ENCODE peak calls at places on chromosomes 11 and 22, in eight cellular contexts. One of them, this sample, is unnamed.

GRCh38 chr11:11988099-11988651 is 20.3 kb downstream of the DKK3 start:
- DNase-seq in ascending aorta: no peak
- DNase-seq in cardiac muscle cell: no peak
- DNase-seq in breast epithelium: no peak
- DNase-seq in A549: no peak
- DNase-seq in lower lobe of right lung: no peak
- DNase-seq in vagina: no peak
- DNase-seq in right lobe of liver: no peak
- DNase-seq in this sample: no peak

GRCh38 chr11:2466869-2467694 is 22.3 kb downstream of the KCNQ1 start:
- DNase-seq in ascending aorta: no peak
- DNase-seq in cardiac muscle cell: no peak
- DNase-seq in breast epithelium: no peak
- DNase-seq in A549: no peak
- DNase-seq in lower lobe of right lung: no peak
- DNase-seq in vagina: peak; percentile 93
- DNase-seq in right lobe of liver: no peak
- DNase-seq in this sample: no peak

GRCh38 chr22:33090836-33091235 is 32.7 kb upstream of the SYN3 start:
- DNase-seq in ascending aorta: no peak
- DNase-seq in cardiac muscle cell: no peak
- DNase-seq in breast epithelium: no peak
- DNase-seq in A549: no peak
- DNase-seq in lower lobe of right lung: no peak
- DNase-seq in vagina: no peak
- DNase-seq in right lobe of liver: no peak
- DNase-seq in this sample: no peak

GRCh38 chr11:130323452-130324448 is 9.0 kb upstream of the ZBTB44 start:
- DNase-seq in ascending aorta: no peak
- DNase-seq in cardiac muscle cell: no peak
- DNase-seq in breast epithelium: no peak
- DNase-seq in A549: no peak
- DNase-seq in lower lobe of right lung: no peak
- DNase-seq in vagina: no peak
- DNase-seq in right lobe of liver: no peak
- DNase-seq in this sample: no peak

GRCh38 chr11:85752890-85753581 is 57.9 kb downstream of the SYTL2 start:
- DNase-seq in ascending aorta: peak; percentile 34
- DNase-seq in cardiac muscle cell: no peak
- DNase-seq in breast epithelium: peak; percentile 35
- DNase-seq in A549: no peak
- DNase-seq in lower lobe of right lung: no peak
- DNase-seq in vagina: no peak
- DNase-seq in right lobe of liver: no peak
- DNase-seq in this sample: peak; percentile 7

GRCh38 chr11:1714908-1715885 is 18.2 kb downstream of the KRTAP5-6 start:
- DNase-seq in ascending aorta: no peak
- DNase-seq in cardiac muscle cell: no peak
- DNase-seq in breast epithelium: no peak
- DNase-seq in A549: no peak
- DNase-seq in lower lobe of right lung: no peak
- DNase-seq in vagina: no peak
- DNase-seq in right lobe of liver: no peak
- DNase-seq in this sample: no peak

GRCh38 chr11:57598831-57599155 is 1.3 kb downstream of the SERPING1 start:
- DNase-seq in ascending aorta: no peak
- DNase-seq in cardiac muscle cell: no peak
- DNase-seq in breast epithelium: no peak
- DNase-seq in A549: no peak
- DNase-seq in lower lobe of right lung: no peak
- DNase-seq in vagina: no peak
- DNase-seq in right lobe of liver: no peak
- DNase-seq in this sample: no peak

GRCh38 chr11:13462311-13462927 is 603 bp downstream of the BTBD10 start:
- DNase-seq in ascending aorta: no peak
- DNase-seq in cardiac muscle cell: peak; percentile 63
- DNase-seq in breast epithelium: peak; percentile 54
- DNase-seq in A549: peak; percentile 63
- DNase-seq in lower lobe of right lung: peak; percentile 71
- DNase-seq in vagina: no peak
- DNase-seq in right lobe of liver: peak; percentile 74
- DNase-seq in this sample: peak; percentile 66

GRCh38 chr11:70568504-70569172 is 170.3 kb downstream of the CTTN start:
- DNase-seq in ascending aorta: no peak
- DNase-seq in cardiac muscle cell: peak; percentile 56
- DNase-seq in breast epithelium: no peak
- DNase-seq in A549: no peak
- DNase-seq in lower lobe of right lung: peak; percentile 57
- DNase-seq in vagina: no peak
- DNase-seq in right lobe of liver: no peak
- DNase-seq in this sample: peak; percentile 34

GRCh38 chr11:130115218-130115617 is 44.4 kb upstream of the ST14 start:
- DNase-seq in ascending aorta: no peak
- DNase-seq in cardiac muscle cell: no peak
- DNase-seq in breast epithelium: no peak
- DNase-seq in A549: no peak
- DNase-seq in lower lobe of right lung: no peak
- DNase-seq in vagina: no peak
- DNase-seq in right lobe of liver: no peak
- DNase-seq in this sample: peak; percentile 48

GRCh38 chr11:124837491-124837856 is 27.8 kb upstream of the ROBO3 start:
- DNase-seq in ascending aorta: no peak
- DNase-seq in cardiac muscle cell: peak; percentile 73
- DNase-seq in breast epithelium: no peak
- DNase-seq in A549: peak; percentile 30
- DNase-seq in lower lobe of right lung: no peak
- DNase-seq in vagina: no peak
- DNase-seq in right lobe of liver: no peak
- DNase-seq in this sample: peak; percentile 23

GRCh38 chr22:23305321-23305910 is 125.1 kb downstream of the BCR start:
- DNase-seq in ascending aorta: no peak
- DNase-seq in cardiac muscle cell: no peak
- DNase-seq in breast epithelium: no peak
- DNase-seq in A549: no peak
- DNase-seq in lower lobe of right lung: peak; percentile 40
- DNase-seq in vagina: no peak
- DNase-seq in right lobe of liver: no peak
- DNase-seq in this sample: no peak

GRCh38 chr11:9955387-9955786 is 291.5 kb downstream of the SWAP70 start:
- DNase-seq in ascending aorta: no peak
- DNase-seq in cardiac muscle cell: no peak
- DNase-seq in breast epithelium: no peak
- DNase-seq in A549: no peak
- DNase-seq in lower lobe of right lung: no peak
- DNase-seq in vagina: no peak
- DNase-seq in right lobe of liver: no peak
- DNase-seq in this sample: no peak

GRCh38 chr11:118912742-118913410 is 12.8 kb downstream of the BCL9L start:
- DNase-seq in ascending aorta: no peak
- DNase-seq in cardiac muscle cell: no peak
- DNase-seq in breast epithelium: no peak
- DNase-seq in A549: no peak
- DNase-seq in lower lobe of right lung: no peak
- DNase-seq in vagina: no peak
- DNase-seq in right lobe of liver: no peak
- DNase-seq in this sample: peak; percentile 24

GRCh38 chr11:12269104-12269441 is 108.3 kb upstream of the PARVA start:
- DNase-seq in ascending aorta: no peak
- DNase-seq in cardiac muscle cell: no peak
- DNase-seq in breast epithelium: peak; percentile 72
- DNase-seq in A549: no peak
- DNase-seq in lower lobe of right lung: no peak
- DNase-seq in vagina: no peak
- DNase-seq in right lobe of liver: no peak
- DNase-seq in this sample: peak; percentile 64

DNA sequence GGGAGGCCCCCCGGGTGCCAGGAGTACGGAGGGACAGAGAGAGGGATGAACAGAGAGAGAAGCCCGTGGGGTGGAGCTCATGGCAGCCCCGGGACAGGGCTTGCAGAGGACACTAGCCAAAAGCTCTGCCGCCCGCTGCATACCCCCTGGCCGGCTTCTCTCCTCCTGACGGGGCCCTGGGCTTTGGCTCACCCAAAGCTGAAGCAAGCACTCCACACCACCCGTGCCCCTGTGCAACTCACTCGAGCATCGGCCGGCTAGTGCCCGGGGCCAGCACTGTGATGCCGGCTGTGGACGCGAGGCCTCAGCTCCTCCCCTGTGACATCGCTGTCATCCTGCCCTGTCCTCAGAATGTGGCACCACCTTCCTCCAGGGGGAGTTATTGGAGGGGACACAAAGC is 429.6 kb downstream of the BRD1 start:
- DNase-seq in ascending aorta: no peak
- DNase-seq in cardiac muscle cell: no peak
- DNase-seq in breast epithelium: no peak
- DNase-seq in A549: no peak
- DNase-seq in lower lobe of right lung: peak; percentile 34
- DNase-seq in vagina: peak; percentile 64
- DNase-seq in right lobe of liver: no peak
- DNase-seq in this sample: no peak
- H3K4me1 ChIP-seq in ascending aorta: no peaks in the 10 kb centered on the region
- H3K4me1 ChIP-seq in cardiac muscle cell: no peaks in the 10 kb centered on the region
- H3K4me1 ChIP-seq in breast epithelium: no peaks in the 10 kb centered on the region
- H3K4me1 ChIP-seq in A549: no peaks in the 10 kb centered on the region
- H3K4me1 ChIP-seq in lower lobe of right lung: no peaks in the 10 kb centered on the region
- H3K4me1 ChIP-seq in vagina: no peaks in the 10 kb centered on the region
- H3K4me1 ChIP-seq in right lobe of liver: no peaks in the 10 kb centered on the region
- H3K4me1 ChIP-seq in this sample: no peaks in the 10 kb centered on the region

DNA sequence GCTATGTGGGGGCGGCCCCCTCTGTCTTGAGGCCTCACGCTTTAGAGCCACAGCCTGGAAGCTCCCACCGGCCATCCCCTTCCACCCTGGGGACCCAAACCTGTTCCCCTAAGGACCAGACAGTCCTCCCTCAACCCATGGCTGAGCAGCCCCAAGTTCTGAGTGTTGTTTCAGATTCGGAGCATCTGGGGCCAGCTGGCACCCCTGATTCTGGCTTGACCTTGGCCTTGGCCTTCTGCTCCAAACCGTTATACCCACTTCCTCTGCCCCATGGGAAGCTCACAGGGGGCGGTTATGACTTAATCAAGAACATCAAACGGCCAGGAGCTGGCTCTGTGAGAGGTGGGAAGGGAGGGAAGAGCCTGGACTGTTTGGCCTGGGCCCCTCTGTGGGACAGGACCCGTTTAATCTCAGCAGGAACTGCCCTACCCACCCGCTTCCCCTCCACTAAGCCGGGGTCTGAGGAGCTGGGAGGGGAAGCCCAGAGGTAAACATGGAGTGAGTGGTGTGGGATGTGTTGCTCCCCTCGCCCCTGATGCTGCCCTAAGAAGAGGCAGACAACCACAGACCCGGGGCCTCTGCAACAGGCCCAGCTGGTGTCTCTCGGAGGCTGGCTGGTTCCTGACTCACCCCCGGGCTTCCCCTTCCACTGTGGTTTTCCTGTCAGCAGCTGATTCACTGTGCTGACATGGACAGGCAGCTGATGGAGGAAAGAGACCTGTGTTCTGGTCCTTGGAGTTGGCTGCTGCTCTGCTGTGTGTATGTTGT is 3.4 kb downstream of the CD82 start:
- DNase-seq in ascending aorta: peak; percentile 79
- DNase-seq in cardiac muscle cell: no peak
- DNase-seq in breast epithelium: peak; percentile 64
- DNase-seq in A549: peak; percentile 75
- DNase-seq in lower lobe of right lung: peak; percentile 87
- DNase-seq in vagina: no peak
- DNase-seq in right lobe of liver: peak; percentile 76
- DNase-seq in this sample: peak; percentile 23
- H3K4me1 ChIP-seq in ascending aorta: peaks cover 35% of the 10 kb centered on the region
- H3K4me1 ChIP-seq in cardiac muscle cell: peaks cover 7% of the 10 kb centered on the region
- H3K4me1 ChIP-seq in breast epithelium: peaks cover 13% of the 10 kb centered on the region
- H3K4me1 ChIP-seq in A549: peaks cover 19% of the 10 kb centered on the region
- H3K4me1 ChIP-seq in lower lobe of right lung: peaks cover 94% of the 10 kb centered on the region
- H3K4me1 ChIP-seq in vagina: peaks cover 69% of the 10 kb centered on the region
- H3K4me1 ChIP-seq in right lobe of liver: no peaks in the 10 kb centered on the region
- H3K4me1 ChIP-seq in this sample: peaks cover 17% of the 10 kb centered on the region

GRCh38 chr22:27237342-27237741 is 564.2 kb downstream of the MN1 start:
- DNase-seq in ascending aorta: no peak
- DNase-seq in cardiac muscle cell: no peak
- DNase-seq in breast epithelium: no peak
- DNase-seq in A549: no peak
- DNase-seq in lower lobe of right lung: no peak
- DNase-seq in vagina: no peak
- DNase-seq in right lobe of liver: no peak
- DNase-seq in this sample: no peak
- H3K4me1 ChIP-seq in ascending aorta: peaks cover 24% of the 10 kb centered on the region
- H3K4me1 ChIP-seq in cardiac muscle cell: peaks cover 9% of the 10 kb centered on the region
- H3K4me1 ChIP-seq in breast epithelium: no peaks in the 10 kb centered on the region
- H3K4me1 ChIP-seq in A549: peaks cover 41% of the 10 kb centered on the region
- H3K4me1 ChIP-seq in lower lobe of right lung: no peaks in the 10 kb centered on the region
- H3K4me1 ChIP-seq in vagina: peaks cover 17% of the 10 kb centered on the region
- H3K4me1 ChIP-seq in right lobe of liver: no peaks in the 10 kb centered on the region
- H3K4me1 ChIP-seq in this sample: peaks cover 4% of the 10 kb centered on the region

GRCh38 chr22:17262976-17263375 is 43.7 kb upstream of the ADA2 start:
- DNase-seq in ascending aorta: no peak
- DNase-seq in cardiac muscle cell: no peak
- DNase-seq in breast epithelium: no peak
- DNase-seq in A549: no peak
- DNase-seq in lower lobe of right lung: no peak
- DNase-seq in vagina: no peak
- DNase-seq in right lobe of liver: no peak
- DNase-seq in this sample: no peak

GRCh38 chr22:17267661-17268330 is 48.6 kb upstream of the ADA2 start:
- DNase-seq in ascending aorta: no peak
- DNase-seq in cardiac muscle cell: no peak
- DNase-seq in breast epithelium: no peak
- DNase-seq in A549: no peak
- DNase-seq in lower lobe of right lung: no peak
- DNase-seq in vagina: no peak
- DNase-seq in right lobe of liver: no peak
- DNase-seq in this sample: no peak

GRCh38 chr22:17266261-17266971 is 47.2 kb upstream of the ADA2 start:
- DNase-seq in ascending aorta: no peak
- DNase-seq in cardiac muscle cell: peak; percentile 29
- DNase-seq in breast epithelium: no peak
- DNase-seq in A549: no peak
- DNase-seq in lower lobe of right lung: no peak
- DNase-seq in vagina: no peak
- DNase-seq in right lobe of liver: no peak
- DNase-seq in this sample: no peak

GRCh38 chr22:17264321-17265052 is 45.3 kb upstream of the ADA2 start:
- DNase-seq in ascending aorta: no peak
- DNase-seq in cardiac muscle cell: peak; percentile 77
- DNase-seq in breast epithelium: no peak
- DNase-seq in A549: no peak
- DNase-seq in lower lobe of right lung: no peak
- DNase-seq in vagina: no peak
- DNase-seq in right lobe of liver: no peak
- DNase-seq in this sample: peak; percentile 5

DNA sequence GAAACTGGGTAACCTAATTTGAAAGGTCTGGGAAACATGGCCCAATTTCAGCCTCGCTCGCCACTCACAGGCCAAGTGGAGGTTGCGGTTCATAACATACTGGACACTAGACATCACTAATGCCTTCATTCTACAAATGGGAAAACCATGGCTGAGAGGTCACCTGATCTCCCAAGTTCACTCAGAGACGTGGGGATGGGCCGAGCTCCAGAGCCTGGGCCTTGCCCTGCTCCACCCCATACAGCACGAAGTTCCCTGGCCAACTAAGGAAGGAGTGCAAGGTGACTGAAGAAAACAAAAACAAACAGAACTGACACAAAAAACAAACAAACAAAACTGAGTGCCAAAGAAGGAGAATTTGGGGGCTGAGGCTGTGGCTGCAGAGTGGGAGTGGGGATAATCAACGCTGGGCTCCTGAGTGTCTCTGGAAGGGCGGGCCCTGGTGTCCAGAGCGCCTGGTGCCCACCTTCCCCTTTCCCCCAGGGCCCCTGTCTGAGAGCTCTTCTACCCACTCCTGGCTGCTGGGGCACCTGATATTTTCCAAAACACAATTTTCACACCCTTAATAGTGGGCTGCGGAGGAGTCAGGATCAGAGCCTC is 46.5 kb upstream of the ADA2 start:
- DNase-seq in ascending aorta: no peak
- DNase-seq in cardiac muscle cell: no peak
- DNase-seq in breast epithelium: no peak
- DNase-seq in A549: no peak
- DNase-seq in lower lobe of right lung: no peak
- DNase-seq in vagina: no peak
- DNase-seq in right lobe of liver: no peak
- DNase-seq in this sample: no peak
- H3K4me1 ChIP-seq in ascending aorta: no peaks in the 10 kb centered on the region
- H3K4me1 ChIP-seq in cardiac muscle cell: peaks cover 38% of the 10 kb centered on the region
- H3K4me1 ChIP-seq in breast epithelium: no peaks in the 10 kb centered on the region
- H3K4me1 ChIP-seq in A549: no peaks in the 10 kb centered on the region
- H3K4me1 ChIP-seq in lower lobe of right lung: no peaks in the 10 kb centered on the region
- H3K4me1 ChIP-seq in vagina: peaks cover 8% of the 10 kb centered on the region
- H3K4me1 ChIP-seq in right lobe of liver: no peaks in the 10 kb centered on the region
- H3K4me1 ChIP-seq in this sample: no peaks in the 10 kb centered on the region

This sample was measured in thyroid gland.